ENCODE peak calls at places on chromosomes 16 and 17, in six cellular contexts. L is iris pigment epithelial cell; D is naive thymus-derived CD8-positive, alpha-beta T cell; K is A549; T is activated T-helper 9 cell treated with anti-CD3 and anti-CD28 coated beads, Interleukin-2, amount 50 U/mL, for 16 hours; A is G401. B is an unnamed sample.

GRCh38 chr17:78322858-78323455 is 36.9 kb downstream of the SOCS3 start:
- DNase-seq in A (no peak), K (no peak), T (no peak), L (no peak), D (no peak), B (no peak)

GRCh38 chr16:1159325-1159972 is 6.5 kb downstream of the CACNA1H start:
- DNase-seq in L (no peak), A (no peak), T (no peak), D (no peak), K (no peak), B (no peak)

GRCh38 chr17:67403483-67403882 is 26.4 kb downstream of the PITPNC1 start:
- DNase-seq in D (no peak), K (no peak), L (no peak), A (no peak), T (no peak), B (no peak)

GRCh38 chr17:41140360-41141132 is at the start of gene KRTAP4-6:
- DNase-seq in D (no peak), K (peak; percentile 46), A (no peak), L (peak; percentile 93), T (no peak), B (no peak)

GRCh38 chr17:79469646-79470045 is 141.2 kb downstream of the RBFOX3 start:
- DNase-seq in D (no peak), K (no peak), A (no peak), L (no peak), T (no peak), B (no peak)

GRCh38 chr17:78140169-78141051 is 5.8 kb upstream of the C17orf99 start:
- DNase-seq in A (peak; percentile 65), L (peak; percentile 80), T (peak; percentile 86), K (peak; percentile 100), D (peak; percentile 94), B (no peak)

GRCh38 chr16:49048557-49048956 is 233.1 kb downstream of the CBLN1 start:
- DNase-seq in L (peak; percentile 1), A (no peak), T (no peak), K (no peak), D (no peak), B (no peak)

GRCh38 chr16:67163903-67164558 is 514 bp upstream of the HSF4 start:
- DNase-seq in K (no peak), L (no peak), T (no peak), D (no peak), A (no peak), B (no peak)

B was measured in NCI-H1694 treated with DMSO at 0.1 percent for 48 hours.